ENCODE peak calls at places on chromosomes 12 and 14, in five cellular contexts. U is coronary artery, G is upper lobe of right lung, F is heart left ventricle, R is psoas muscle. T is an unnamed sample.
A peak's percentile ranks its signal among the peaks of the same experiment; 100 is the strongest.

GRCh38 chr14:95523818-95524448 is 7.5 kb upstream of the SYNE3 start:
- DNase-seq in U (peak; percentile 63), G (no peak), F (no peak), R (no peak), T (peak; percentile 68)

GRCh38 chr12:52202361-52203078 is 10.7 kb upstream of the KRT80 start:
- DNase-seq in R (no peak), G (peak; percentile 65), U (no peak), F (peak; percentile 19), T (no peak)

GRCh38 chr12:116060765-116061164 is 216.7 kb downstream of the MED13L start:
- DNase-seq in F (no peak), R (no peak), U (no peak), G (no peak), T (no peak)

GRCh38 chr12:22437031-22437806 is 102.7 kb upstream of the ST8SIA1 start:
- DNase-seq in R (no peak), G (no peak), U (no peak), F (no peak), T (no peak)

GRCh38 chr12:78279567-78279966 is 448.9 kb downstream of the NAV3 start:
- DNase-seq in G (no peak), F (no peak), R (no peak), U (no peak), T (no peak)

GRCh38 chr14:81350344-81351096 is 49.6 kb downstream of the STON2 start:
- DNase-seq in F (no peak), G (no peak), R (no peak), U (no peak), T (no peak)

GRCh38 chr12:110102255-110102654 is 21.9 kb upstream of the IFT81 start:
- DNase-seq in R (peak; percentile 50), F (peak; percentile 59), U (no peak), G (no peak), T (no peak)

GRCh38 chr12:56011509-56012090 is 9.2 kb upstream of the IKZF4 start:
- DNase-seq in F (no peak), U (no peak), R (no peak), G (no peak), T (no peak)

GRCh38 chr12:66297080-66297479 is 5.2 kb upstream of the HELB start:
- DNase-seq in F (no peak), R (no peak), G (no peak), U (no peak), T (no peak)

GRCh38 chr14:86153480-86153879 is 623.5 kb downstream of the FLRT2 start:
- DNase-seq in F (no peak), U (no peak), G (no peak), R (no peak), T (no peak)

GRCh38 chr14:99982449-99983250 is 82.6 kb upstream of the EVL start:
- DNase-seq in U (no peak), G (no peak), F (no peak), R (peak; percentile 42), T (peak; percentile 45)

GRCh38 chr12:50603817-50604639 is 99.2 kb downstream of the DIP2B start:
- DNase-seq in R (peak; percentile 34), U (no peak), F (no peak), G (no peak), T (no peak)

GRCh38 chr12:110248096-110248447 is 33.0 kb upstream of the ATP2A2 start:
- DNase-seq in U (no peak), F (no peak), G (no peak), R (no peak), T (no peak)

GRCh38 chr14:92973265-92973797 is 50.4 kb downstream of the CHGA start:
- DNase-seq in G (peak; percentile 81), F (peak; percentile 88), R (peak; percentile 50), U (peak; percentile 85), T (no peak)

GRCh38 chr14:79074501-79074900 is 904.3 kb downstream of the NRXN3 start:
- DNase-seq in G (no peak), R (no peak), U (no peak), F (no peak), T (no peak)

DNA sequence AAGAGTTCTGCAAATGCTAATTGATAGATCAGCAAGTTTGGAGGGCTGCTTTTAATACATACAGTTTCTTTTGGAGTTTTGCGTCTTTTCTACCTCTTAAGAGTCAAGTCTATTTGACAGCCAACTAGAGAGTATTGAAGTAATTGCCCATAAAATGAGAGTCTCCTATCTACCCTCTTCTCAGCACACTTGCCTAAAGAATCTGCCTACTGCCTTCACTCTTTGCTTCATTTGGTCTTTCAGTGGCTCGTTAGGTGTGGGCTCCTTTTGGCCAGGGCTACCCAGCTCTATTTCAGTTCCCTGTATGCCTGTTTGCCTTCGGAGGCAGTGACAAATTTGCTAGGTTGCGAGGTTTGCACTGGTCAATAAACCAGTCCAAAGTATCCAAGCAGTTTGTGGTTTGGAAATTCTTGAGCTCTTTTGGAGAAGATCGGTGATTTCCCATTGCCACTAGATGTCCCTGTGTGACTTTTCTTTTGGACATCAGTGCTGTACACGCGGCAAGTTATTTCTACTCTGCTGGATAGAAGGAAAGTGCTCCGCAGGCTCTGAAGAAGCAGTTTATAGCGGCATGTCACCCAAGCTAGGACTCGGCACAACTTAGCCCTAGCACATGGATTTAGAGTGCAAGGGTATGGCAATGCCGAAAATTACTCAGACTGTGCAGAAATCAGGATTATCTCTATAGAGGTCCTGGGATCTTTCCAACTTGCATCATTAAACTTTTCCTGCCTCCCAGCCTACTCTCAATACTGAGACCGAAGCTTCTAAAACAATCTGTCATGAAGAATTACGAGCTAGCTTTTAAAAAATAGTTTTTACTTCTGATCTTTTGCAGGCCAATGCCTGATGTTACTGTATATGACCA is 38.6 kb downstream of the MGST1 start:
- DNase-seq in U (no peak), F (no peak), G (no peak), R (no peak), T (peak; percentile 41)
- TF ChIP-seq CTCF in U (no peak), F (peak; percentile 16), G (peak; percentile 37), R (peak; percentile 19), T (peak; percentile 62)

GRCh38 chr12:128420163-128420562 is 153.2 kb downstream of the TMEM132C start:
- DNase-seq in U (no peak), R (no peak), F (no peak), G (no peak), T (no peak)

GRCh38 chr12:128424931-128425431 is 158.0 kb downstream of the TMEM132C start:
- DNase-seq in U (no peak), F (no peak), R (no peak), G (no peak), T (no peak)

GRCh38 chr12:128425883-128426282 is 158.9 kb downstream of the TMEM132C start:
- DNase-seq in G (no peak), U (no peak), R (no peak), F (no peak), T (no peak)
- H3K4me3 ChIP-seq in G (no peak overlapping the region), U (no peak overlapping the region), R (no peak overlapping the region), F (no peak overlapping the region), T (no peak overlapping the region)

GRCh38 chr14:101475468-101476257 is 85.6 kb upstream of the DIO3 start:
- DNase-seq in R (peak; percentile 46), F (no peak), G (peak; percentile 65), U (peak; percentile 70), T (peak; percentile 15)

GRCh38 chr14:101473045-101473729 is 88.1 kb upstream of the DIO3 start:
- DNase-seq in R (no peak), F (no peak), G (peak; percentile 59), U (peak; percentile 54), T (no peak)

GRCh38 chr14:101476258-101476930 is 84.9 kb upstream of the DIO3 start:
- DNase-seq in U (peak; percentile 56), G (peak; percentile 77), F (no peak), R (no peak), T (no peak)

GRCh38 chr14:101473795-101474562 is 87.3 kb upstream of the DIO3 start:
- DNase-seq in U (peak; percentile 50), R (no peak), F (no peak), G (peak; percentile 54), T (no peak)

DNA sequence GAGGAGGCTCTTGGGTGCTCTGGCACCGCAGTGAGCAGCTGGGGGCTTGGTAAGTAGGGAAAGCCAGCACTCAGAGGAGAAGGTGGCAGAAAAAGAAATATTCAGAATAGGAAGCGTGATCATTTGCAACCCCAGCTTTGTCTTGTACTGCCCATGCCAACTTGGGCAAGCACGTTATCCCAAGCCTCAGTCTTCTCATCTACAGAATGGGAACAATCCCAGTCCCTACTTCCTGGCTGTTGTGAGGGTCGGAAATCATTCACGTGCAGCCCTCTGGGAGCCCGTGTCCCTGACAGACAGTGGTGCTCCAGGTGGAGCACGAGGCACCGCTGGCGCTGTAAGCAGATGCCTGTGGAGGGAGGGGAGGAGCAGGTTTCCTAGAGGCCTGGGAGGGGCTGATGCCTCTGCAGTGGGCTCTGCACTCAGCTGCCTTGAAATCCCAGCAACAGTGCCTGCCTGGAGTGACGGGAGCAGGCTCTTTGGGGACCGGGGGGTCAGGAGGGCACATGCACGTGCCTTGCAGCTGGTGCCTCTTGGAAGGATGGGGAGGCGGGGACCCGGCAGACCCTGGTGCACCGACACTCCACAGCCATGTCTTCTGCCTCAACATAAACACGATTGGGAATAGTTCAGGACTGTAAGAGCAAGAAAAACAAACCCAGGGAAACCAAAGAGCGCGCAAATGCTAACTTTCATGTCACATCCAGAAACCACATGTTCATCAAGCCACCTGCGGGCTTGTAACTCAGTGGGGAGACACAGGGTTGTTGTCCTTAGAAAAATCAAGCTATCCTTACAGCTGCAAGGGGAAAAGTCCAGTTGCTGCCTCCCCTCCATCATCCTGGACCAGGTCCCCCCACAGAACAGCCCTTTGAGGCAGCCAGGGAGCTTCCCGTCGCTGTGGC is 86.5 kb upstream of the DIO3 start:
- DNase-seq in G (peak; percentile 41), U (peak; percentile 62), F (no peak), R (no peak), T (no peak)
- H3K27ac ChIP-seq in G (peak overlapping the region; percentile 58), U (no peak overlapping the region), F (no peak overlapping the region), R (no peak overlapping the region), T (no peak overlapping the region)

GRCh38 chr14:36068777-36069534 is 107.6 kb downstream of the PTCSC3 start:
- DNase-seq in U (no peak), G (no peak), R (no peak), F (no peak), T (no peak)

GRCh38 chr14:36066636-36067035 is 109.9 kb downstream of the PTCSC3 start:
- DNase-seq in U (no peak), F (no peak), G (no peak), R (no peak), T (no peak)

GRCh38 chr14:36067428-36068187 is 108.9 kb downstream of the PTCSC3 start:
- DNase-seq in F (no peak), R (no peak), U (no peak), G (no peak), T (no peak)

GRCh38 chr14:36069535-36069900 is 107.0 kb downstream of the PTCSC3 start:
- DNase-seq in F (no peak), G (no peak), U (no peak), R (no peak), T (no peak)

DNA sequence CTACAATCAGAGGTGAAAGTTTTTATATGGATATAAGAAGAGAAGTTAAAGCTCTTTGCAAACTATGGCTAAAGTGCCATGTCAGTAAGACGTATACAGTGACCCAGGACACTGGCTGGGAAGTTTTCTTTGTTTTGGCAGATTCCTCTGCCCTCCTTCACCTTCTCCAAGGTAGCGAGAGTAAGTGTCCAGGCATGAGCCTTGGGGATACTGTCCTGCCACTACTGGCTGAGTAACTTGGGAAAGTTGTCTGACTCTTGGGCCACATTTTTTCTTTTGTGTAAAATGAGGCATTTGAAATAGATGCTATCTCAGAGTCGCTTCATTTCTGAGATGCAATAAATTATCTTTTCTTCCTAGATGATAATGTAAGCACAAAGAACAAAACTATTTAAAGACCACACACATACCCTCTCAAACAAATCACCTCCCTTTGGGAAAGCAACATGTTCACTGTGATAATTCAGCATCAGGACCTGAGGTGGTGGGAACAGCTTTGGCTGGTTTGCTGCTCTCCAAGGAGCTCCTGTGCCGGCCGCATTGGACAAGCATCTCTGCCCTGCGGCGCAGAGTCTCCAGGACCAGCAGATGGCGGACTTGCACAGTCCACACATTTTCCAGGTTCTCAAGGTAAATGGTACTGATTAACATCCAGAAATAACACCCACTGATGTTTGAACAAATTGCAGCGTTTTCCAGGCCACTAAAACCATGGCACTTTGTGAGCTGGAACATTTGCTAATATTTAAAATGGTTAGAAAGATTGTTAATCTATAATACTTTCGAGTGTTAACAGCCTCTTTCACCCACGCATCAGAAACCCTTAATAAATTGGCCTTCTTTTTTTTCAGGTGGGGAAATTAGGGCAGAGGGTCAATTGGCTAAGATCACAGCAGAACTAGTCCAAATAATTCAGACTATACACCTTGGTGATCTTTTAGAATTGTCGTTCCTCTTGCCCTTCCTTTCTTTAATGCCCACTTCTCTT is 106.2 kb downstream of the PTCSC3 start:
- DNase-seq in G (peak; percentile 84), U (no peak), R (peak; percentile 15), F (peak; percentile 40), T (peak; percentile 32)
- TF ChIP-seq CTCF in G (peak; percentile 62), U (no peak), R (peak; percentile 33), F (peak; percentile 27), T (peak; percentile 92)